ENCODE peak calls at places on chromosomes 11 and 22, in six cellular contexts. Z is left ventricle myocardium inferior, E is prostate gland, G is thoracic aorta, V is GM13976, J is WTC11. D is an unnamed sample.

GRCh38 chr11:1388763-1389102 is 1.0 kb upstream of the BRSK2 start:
- DNase-seq in Z (no peak), E (no peak), G (no peak), V (no peak), J (peak; percentile 56), D (no peak)

GRCh38 chr11:79437274-79437980 is 3.4 kb downstream of the TENM4 start:
- DNase-seq in Z (peak; percentile 76), E (peak; percentile 44), G (peak; percentile 15), V (peak; percentile 42), J (peak; percentile 85), D (no peak)

GRCh38 chr11:117807482-117808272 is 10.7 kb upstream of the DSCAML1 start:
- DNase-seq in Z (peak; percentile 82), E (peak; percentile 48), G (peak; percentile 46), V (peak; percentile 83), J (peak; percentile 85), D (peak; percentile 51)

GRCh38 chr22:37172266-37173245 is 15.5 kb downstream of the C1QTNF6 start:
- DNase-seq in Z (no peak), E (no peak), G (no peak), V (no peak), J (peak; percentile 8), D (no peak)

GRCh38 chr11:72626637-72626936 is 47.6 kb downstream of the PDE2A start:
- DNase-seq in Z (no peak), E (no peak), G (no peak), V (no peak), J (no peak), D (no peak)

GRCh38 chr11:10669258-10670033 is 24.1 kb downstream of the IRAG1 start:
- DNase-seq in Z (no peak), E (no peak), G (no peak), V (no peak), J (no peak), D (peak; percentile 85)

GRCh38 chr11:27385245-27385644 is 22.2 kb upstream of the CCDC34 start:
- DNase-seq in Z (no peak), E (no peak), G (peak; percentile 14), V (no peak), J (no peak), D (peak; percentile 89)

GRCh38 chr22:29469755-29470154 is 10.3 kb upstream of the NEFH start:
- DNase-seq in Z (no peak), E (no peak), G (no peak), V (no peak), J (no peak), D (no peak)

GRCh38 chr11:28089378-28089777 is 18.6 kb downstream of the KIF18A start:
- DNase-seq in Z (no peak), E (no peak), G (no peak), V (no peak), J (no peak), D (peak; percentile 25)

GRCh38 chr11:35082322-35083180 is 56.4 kb upstream of the CD44 start:
- DNase-seq in Z (peak; percentile 45), E (no peak), G (no peak), V (peak; percentile 83), J (peak; percentile 56), D (peak; percentile 89)

GRCh38 chr11:73085189-73085875 is 56.8 kb downstream of the FCHSD2 start:
- DNase-seq in Z (no peak), E (no peak), G (no peak), V (no peak), J (no peak), D (peak; percentile 17)

GRCh38 chr11:10657308-10658271 is 36.0 kb downstream of the IRAG1 start:
- DNase-seq in Z (no peak), E (no peak), G (no peak), V (peak; percentile 61), J (no peak), D (peak; percentile 53)

GRCh38 chr11:79054636-79055035 is 386.2 kb downstream of the TENM4 start:
- DNase-seq in Z (no peak), E (no peak), G (no peak), V (no peak), J (no peak), D (no peak)

GRCh38 chr22:39039306-39040126 is 1.1 kb upstream of the APOBEC3F start:
- DNase-seq in Z (no peak), E (no peak), G (no peak), V (no peak), J (no peak), D (no peak)

GRCh38 chr11:72001834-72002591 is 3.3 kb downstream of the IL18BP start:
- DNase-seq in Z (no peak), E (no peak), G (no peak), V (no peak), J (no peak), D (no peak)

GRCh38 chr11:35223429-35223828 is 84.5 kb downstream of the CD44 start:
- DNase-seq in Z (no peak), E (no peak), G (no peak), V (no peak), J (no peak), D (peak; percentile 89)

GRCh38 chr11:34599406-34599901 is 21.4 kb upstream of the EHF start:
- DNase-seq in Z (no peak), E (no peak), G (no peak), V (no peak), J (no peak), D (peak; percentile 82)

GRCh38 chr11:130096042-130096441 is 26.3 kb downstream of the APLP2 start:
- DNase-seq in Z (no peak), E (no peak), G (no peak), V (no peak), J (no peak), D (no peak)

GRCh38 chr11:31797227-31798056 is 13.7 kb downstream of the PAX6 start:
- DNase-seq in Z (no peak), E (no peak), G (no peak), V (peak; percentile 21), J (no peak), D (no peak)

GRCh38 chr11:100269511-100269910 is 417.6 kb upstream of the ARHGAP42 start:
- DNase-seq in Z (no peak), E (no peak), G (no peak), V (no peak), J (no peak), D (no peak)

GRCh38 chr22:42187646-42188045 is 57.0 kb upstream of the CYP2D6 start:
- DNase-seq in Z (no peak), E (no peak), G (no peak), V (no peak), J (no peak), D (no peak)

GRCh38 chr11:131874070-131874469 is 503.7 kb downstream of the NTM start:
- DNase-seq in Z (no peak), E (no peak), G (no peak), V (no peak), J (no peak), D (no peak)

GRCh38 chr11:47616726-47617416 is 22.7 kb upstream of the C1QTNF4 start:
- DNase-seq in Z (no peak), E (no peak), G (no peak), V (peak; percentile 55), J (peak; percentile 56), D (peak; percentile 85)

GRCh38 chr22:37655252-37655563 is 3.3 kb upstream of the PDXP start:
- DNase-seq in Z (no peak), E (no peak), G (no peak), V (no peak), J (no peak), D (no peak)

GRCh38 chr11:65399845-65400244 is 13.4 kb downstream of the FRMD8 start:
- DNase-seq in Z (no peak), E (no peak), G (no peak), V (no peak), J (no peak), D (no peak)

GRCh38 chr11:1111545-1112212 is 37.0 kb downstream of the MUC2 start:
- DNase-seq in Z (peak; percentile 10), E (no peak), G (no peak), V (no peak), J (no peak), D (no peak)

GRCh38 chr11:102120006-102120405 is 9.8 kb downstream of the YAP1 start:
- DNase-seq in Z (no peak), E (no peak), G (no peak), V (no peak), J (no peak), D (peak; percentile 45)

GRCh38 chr11:95308512-95309035 is 77.6 kb upstream of the SESN3 start:
- DNase-seq in Z (no peak), E (no peak), G (no peak), V (no peak), J (no peak), D (no peak)

GRCh38 chr11:134150195-134150903 is 73.4 kb downstream of the NCAPD3 start:
- DNase-seq in Z (no peak), E (peak; percentile 36), G (no peak), V (no peak), J (no peak), D (no peak)

GRCh38 chr22:44957267-44957905 is 52.4 kb downstream of the PHF21B start:
- DNase-seq in Z (no peak), E (no peak), G (no peak), V (no peak), J (peak; percentile 53), D (no peak)
- TF ChIP-seq CTCF in Z (no peak), E (no peak), G (no peak), V (no peak), J (no peak), D (peak; percentile 19)

GRCh38 chr22:22069450-22070370 is 87.1 kb upstream of the TOP3B start:
- DNase-seq in Z (no peak), E (no peak), G (no peak), V (no peak), J (no peak), D (no peak)
- TF ChIP-seq CTCF in Z (no peak), E (no peak), G (no peak), V (no peak), J (no peak), D (no peak)

DNA sequence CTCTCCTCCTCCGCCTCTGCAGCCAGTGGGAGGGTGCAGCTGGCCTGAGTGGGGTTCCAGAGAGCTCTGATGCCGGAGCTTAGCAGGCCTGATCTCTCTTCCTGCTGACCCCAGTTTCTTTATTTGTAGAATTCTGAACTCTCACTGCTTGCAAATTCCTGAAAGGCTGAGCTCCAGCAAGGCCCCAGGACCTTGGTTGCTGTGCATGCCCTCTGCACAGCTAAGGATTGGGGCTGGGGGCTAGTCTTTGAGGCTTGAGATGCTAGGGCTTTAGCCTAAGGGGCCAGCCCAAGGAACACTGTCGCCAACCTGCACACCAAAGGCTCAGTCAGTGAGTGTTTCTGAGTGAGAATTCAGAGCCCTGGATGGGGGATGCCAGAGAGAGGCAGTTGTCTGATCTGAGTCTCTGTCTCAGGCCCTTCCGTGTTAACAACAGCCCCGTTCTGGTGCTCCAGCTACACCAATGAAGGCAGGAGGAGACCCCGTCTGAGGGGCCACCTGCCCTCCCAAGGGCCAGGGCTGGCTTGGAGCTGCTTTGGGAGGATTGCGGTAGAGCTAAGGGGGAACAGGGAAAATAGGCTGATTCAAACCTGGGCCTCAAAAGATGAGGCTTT is 106.0 kb upstream of the LMO1 start:
- DNase-seq in Z (no peak), E (no peak), G (no peak), V (no peak), J (no peak), D (no peak)
- TF ChIP-seq CTCF in Z (no peak), E (no peak), G (no peak), V (no peak), J (no peak), D (no peak)

DNA sequence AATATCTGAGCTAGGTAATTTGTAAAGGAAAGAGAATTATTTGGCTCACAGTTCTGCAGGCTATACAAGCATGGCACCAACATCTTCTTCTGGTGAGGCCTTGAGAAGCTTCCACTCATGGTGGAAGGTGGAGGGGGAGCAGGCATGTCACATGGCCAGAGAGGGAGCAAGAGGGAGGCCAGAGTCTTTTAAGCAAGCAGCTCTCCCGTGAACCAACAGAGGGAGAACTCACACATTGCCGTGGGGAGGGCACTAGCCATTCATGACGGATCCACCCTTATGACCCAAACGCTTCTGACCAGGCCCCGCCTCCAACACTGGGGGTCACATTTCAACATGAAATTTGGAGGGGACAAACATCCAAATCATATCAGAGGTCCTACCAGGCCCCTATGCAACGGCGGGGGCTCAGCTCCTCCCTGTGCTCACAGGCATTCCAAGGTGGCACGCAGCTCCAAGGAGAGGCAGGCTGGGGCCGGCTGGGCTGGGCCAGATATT is 4.6 kb downstream of the C11orf96 start:
- DNase-seq in Z (no peak), E (no peak), G (no peak), V (no peak), J (peak; percentile 39), D (peak; percentile 49)
- TF ChIP-seq CTCF in Z (peak; percentile 40), E (no peak), G (peak; percentile 41), V (no peak), J (no peak), D (peak; percentile 49)

D was measured in AG10803.